ENCODE peak calls at places on chromosomes 12 and 14, in six cellular contexts. H is HCT116, Q is SK-N-SH, K is K562, E is GM12878, G is H1. J is an unnamed sample.

GRCh38 chr12:26823391-26823790 is 9.6 kb downstream of the ITPR2 start:
- DNase-seq in H (no peak), Q (no peak), K (no peak), E (no peak), G (no peak), J (no peak)

GRCh38 chr12:21416611-21417121 is 20.8 kb upstream of the PYROXD1 start:
- DNase-seq in H (no peak), Q (no peak), K (no peak), E (no peak), G (no peak), J (no peak)

GRCh38 chr12:30753761-30754382 is 879 bp downstream of the CAPRIN2 start:
- DNase-seq in H (no peak), Q (peak), K (no peak), E (no peak), G (no peak), J (no peak)

GRCh38 chr12:67517181-67517887 is 131.2 kb upstream of the DYRK2 start:
- DNase-seq in H (peak), Q (no peak), K (no peak), E (no peak), G (no peak), J (no peak)

GRCh38 chr12:28497889-28498411 is 307.7 kb downstream of the CCDC91 start:
- DNase-seq in H (peak), Q (no peak), K (no peak), E (peak), G (no peak), J (no peak)

GRCh38 chr12:110666892-110667291 is 22.0 kb downstream of the HVCN1 start:
- DNase-seq in H (no peak), Q (no peak), K (no peak), E (no peak), G (no peak), J (no peak)

GRCh38 chr12:106160915-106161314 is 22.2 kb upstream of the NUAK1 start:
- DNase-seq in H (no peak), Q (no peak), K (no peak), E (no peak), G (no peak), J (no peak)

GRCh38 chr14:80364274-80364673 is 153.0 kb upstream of the DIO2 start:
- DNase-seq in H (no peak), Q (peak), K (peak), E (no peak), G (no peak), J (peak)

GRCh38 chr14:105475916-105476845 is 1.6 kb downstream of the CRIP2 start:
- DNase-seq in H (no peak), Q (peak), K (no peak), E (no peak), G (no peak), J (peak)

GRCh38 chr12:25769076-25769945 is 189.2 kb upstream of the RASSF8 start:
- DNase-seq in H (no peak), Q (no peak), K (no peak), E (no peak), G (no peak), J (no peak)

GRCh38 chr12:22321620-22322019 is 12.9 kb downstream of the ST8SIA1 start:
- DNase-seq in H (no peak), Q (no peak), K (no peak), E (no peak), G (no peak), J (no peak)

GRCh38 chr12:3381059-3382047 is 109.7 kb upstream of the PRMT8 start:
- DNase-seq in H (no peak), Q (no peak), K (no peak), E (no peak), G (peak), J (no peak)

GRCh38 chr14:99262977-99263448 is 9.0 kb downstream of the BCL11B start:
- DNase-seq in H (no peak), Q (no peak), K (no peak), E (no peak), G (no peak), J (no peak)
- TF ChIP-seq JUND in H (no peak), Q (no peak), K (no peak), E (no peak), G (no peak), J (no peak)

GRCh38 chr12:108899145-108899544 is 19.3 kb downstream of the DAO start:
- DNase-seq in H (no peak), Q (no peak), K (no peak), E (no peak), G (no peak), J (no peak)
- TF ChIP-seq JUND in H (no peak), Q (no peak), K (no peak), E (no peak), G (no peak), J (no peak)

GRCh38 chr14:29846339-29847129 is 81.1 kb downstream of the PRKD1 start:
- DNase-seq in H (no peak), Q (no peak), K (no peak), E (peak), G (no peak), J (no peak)
- TF ChIP-seq JUND in H (no peak), Q (no peak), K (no peak), E (no peak), G (no peak), J (no peak)

DNA sequence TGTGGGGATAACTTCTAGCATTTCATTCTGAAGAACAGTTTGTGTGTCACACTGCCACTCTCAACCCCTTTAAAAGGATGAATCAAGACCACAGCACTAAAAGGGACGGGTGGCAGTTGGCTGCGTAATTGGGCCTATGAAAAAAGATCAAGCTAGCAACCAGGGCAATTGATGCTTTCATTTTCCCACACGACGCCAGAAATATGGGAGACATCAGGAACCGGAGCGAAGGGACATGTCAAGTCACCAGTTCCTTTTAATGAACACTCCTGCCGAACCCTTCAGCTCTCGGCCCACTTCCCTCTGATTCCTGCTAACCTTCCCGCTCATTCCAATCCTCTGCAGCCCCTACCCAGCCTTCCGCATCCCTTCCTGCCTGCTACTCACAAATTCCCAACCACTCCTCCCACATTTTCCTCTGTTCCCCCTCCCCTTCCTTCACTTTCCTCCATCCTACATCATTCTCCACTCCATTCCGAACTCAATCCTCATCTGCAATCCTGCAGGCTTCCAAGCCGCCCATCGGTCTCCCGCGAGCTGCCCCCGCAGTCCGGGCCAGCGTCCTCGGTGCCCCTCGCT is 746 bp downstream of the CSRNP2 start:
- DNase-seq in H (no peak), Q (no peak), K (no peak), E (no peak), G (no peak), J (peak)
- TF ChIP-seq JUND in H (no peak), Q (no peak), K (no peak), E (no peak), G (no peak), J (no peak)

DNA sequence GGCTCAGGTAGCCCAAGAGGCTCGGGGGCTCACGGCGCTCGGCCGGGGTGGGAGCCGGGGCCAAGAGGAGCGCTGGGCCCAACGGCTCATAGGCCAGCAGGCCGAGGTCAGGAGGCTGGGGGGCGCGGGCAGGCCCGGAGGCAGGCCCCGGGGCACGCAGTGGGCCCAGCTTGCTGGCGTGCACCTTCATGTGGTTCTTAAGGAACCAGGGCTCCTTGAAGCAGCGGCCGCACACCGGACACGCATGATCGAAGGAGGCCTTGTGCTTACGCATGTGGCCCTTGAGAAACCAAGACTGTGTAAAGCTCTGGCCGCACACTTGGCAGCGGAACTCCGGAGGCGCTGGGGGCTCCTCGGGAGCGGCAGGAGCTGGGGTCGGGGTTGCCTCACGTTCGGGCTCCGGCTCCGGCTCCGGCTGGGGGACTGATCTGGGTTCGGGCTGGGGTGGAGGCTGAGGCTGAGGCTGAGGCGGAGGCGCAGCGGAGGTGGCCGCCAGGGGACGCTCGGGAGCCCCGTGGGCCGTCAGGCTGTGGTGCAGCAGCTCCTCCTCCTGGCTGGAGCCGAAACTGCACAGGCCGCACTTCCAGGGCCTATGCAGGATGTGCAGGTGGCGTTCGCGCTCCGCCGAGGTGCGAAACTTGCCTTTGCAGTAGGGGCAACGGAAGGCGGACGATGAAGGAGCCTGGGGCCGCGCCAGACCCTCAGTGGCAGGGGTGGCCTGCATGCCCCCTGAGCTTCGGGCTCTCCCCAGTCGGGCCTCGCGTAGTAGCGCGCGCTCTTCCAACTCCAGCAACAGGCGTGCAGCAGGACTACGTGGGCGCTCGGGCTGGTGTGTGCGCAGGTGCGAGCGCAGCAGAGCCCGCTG is 6.1 kb downstream of the ZNF219 start:
- DNase-seq in H (peak), Q (peak), K (peak), E (no peak), G (peak), J (peak)
- TF ChIP-seq JUND in H (no peak), Q (no peak), K (peak), E (no peak), G (peak), J (no peak)

GRCh38 chr12:53122961-53123468 is 19.7 kb downstream of the SOAT2 start:
- DNase-seq in H (no peak), Q (peak), K (no peak), E (no peak), G (peak), J (no peak)
- TF ChIP-seq JUND in H (no peak), Q (no peak), K (no peak), E (no peak), G (no peak), J (no peak)

GRCh38 chr14:33834101-33834955 is 116.5 kb downstream of the EGLN3 start:
- DNase-seq in H (no peak), Q (no peak), K (no peak), E (no peak), G (no peak), J (peak)
- TF ChIP-seq JUND in H (no peak), Q (no peak), K (no peak), E (no peak), G (no peak), J (no peak)

DNA sequence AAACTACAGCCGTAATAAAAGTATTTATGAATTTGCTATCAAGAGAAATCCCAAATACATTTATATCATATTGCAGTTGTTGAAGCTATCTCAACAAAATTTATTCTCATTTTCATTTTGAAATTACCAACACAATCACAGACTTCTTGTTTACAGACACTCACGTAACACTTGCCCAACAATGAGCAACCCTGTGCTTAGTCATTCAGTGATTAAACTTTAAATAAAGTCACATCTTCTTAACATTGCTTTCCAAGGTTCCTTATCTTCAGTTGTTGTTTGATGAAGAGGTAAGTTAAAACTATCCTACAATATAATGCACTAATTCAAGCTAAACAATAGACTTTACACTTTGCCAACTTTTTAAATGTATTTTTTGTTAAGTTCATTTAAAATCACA is 601.8 kb downstream of the SLC16A7 start:
- DNase-seq in H (no peak), Q (no peak), K (no peak), E (no peak), G (no peak), J (no peak)
- TF ChIP-seq JUND in H (no peak), Q (no peak), K (no peak), E (no peak), G (no peak), J (no peak)

GRCh38 chr14:103910984-103911383 is 17.3 kb upstream of the TDRD9 start:
- DNase-seq in H (no peak), Q (no peak), K (no peak), E (no peak), G (no peak), J (no peak)
- TF ChIP-seq JUND in H (no peak), Q (no peak), K (no peak), E (no peak), G (no peak), J (no peak)

J was measured in T47D.